ENCODE peak calls at places on chromosomes 7 and 10, in five cellular contexts. B is stomach, M is PC-9, V is fibroblast of lung, U is A549. Z is an unnamed sample.

GRCh38 chr7:64884913-64885370 is 18.1 kb upstream of the ZNF273 start:
- DNase-seq in M (no peak), B (peak), U (no peak), V (no peak), Z (no peak)

GRCh38 chr10:77355844-77356243 is 281.8 kb downstream of the KCNMA1 start:
- DNase-seq in B (no peak), M (no peak), V (peak), U (peak), Z (peak)

GRCh38 chr7:29684787-29685650 is 121.3 kb upstream of the WIPF3 start:
- DNase-seq in B (peak), V (peak), U (peak), M (peak), Z (no peak)

GRCh38 chr10:30831401-30831800 is 200.3 kb downstream of the ZNF438 start:
- DNase-seq in U (no peak), B (no peak), M (no peak), V (no peak), Z (no peak)

GRCh38 chr7:7642081-7642480 is 1.5 kb downstream of the UMAD1 start:
- DNase-seq in U (no peak), M (peak), V (no peak), B (peak), Z (no peak)

GRCh38 chr10:47217123-47217522 is 82.9 kb upstream of the GDF10 start:
- DNase-seq in M (no peak), B (no peak), U (no peak), V (no peak), Z (no peak)

GRCh38 chr7:157568785-157569584 is 232.2 kb downstream of the DNAJB6 start:
- DNase-seq in M (no peak), V (peak), B (peak), U (no peak), Z (no peak)

GRCh38 chr7:14717711-14718304 is 184.7 kb downstream of the DGKB start:
- DNase-seq in V (peak), M (no peak), U (no peak), B (no peak), Z (no peak)

GRCh38 chr7:97772034-97772891 is 40.4 kb downstream of the TAC1 start:
- DNase-seq in U (no peak), M (no peak), B (no peak), V (no peak), Z (no peak)

GRCh38 chr10:121800831-121801230 is 127.0 kb downstream of the ATE1 start:
- DNase-seq in U (no peak), M (no peak), B (no peak), V (no peak), Z (no peak)

GRCh38 chr7:42745357-42746022 is 166.4 kb downstream of the C7orf25 start:
- DNase-seq in B (peak), M (peak), U (peak), V (peak), Z (no peak)

DNA sequence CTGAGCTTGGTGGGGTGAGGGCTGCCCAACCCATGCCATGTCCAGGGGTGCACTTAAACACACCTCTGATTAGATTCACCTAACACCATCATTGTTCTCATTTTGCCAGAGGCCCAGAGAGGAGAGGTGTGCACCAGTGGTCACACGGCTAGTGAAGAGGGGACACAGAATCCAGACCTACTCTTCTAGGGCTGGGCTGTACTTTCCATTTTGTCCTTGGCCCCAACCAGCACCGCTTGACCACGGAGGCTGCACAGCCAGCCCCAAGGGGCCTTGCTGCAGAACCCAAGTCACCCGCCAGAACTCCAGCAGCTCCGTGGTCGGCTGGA is 246 bp upstream of the WDFY4 start:
- DNase-seq in M (no peak), U (no peak), B (no peak), V (no peak), Z (no peak)
- H3K4me3 ChIP-seq in M (no peak), U (no peak), B (peak), V (no peak), Z (no peak)

GRCh38 chr10:4535531-4535930 is 290.5 kb upstream of the AKR1E2 start:
- DNase-seq in V (no peak), M (no peak), B (no peak), U (no peak), Z (no peak)

GRCh38 chr10:4529266-4529665 is 296.7 kb upstream of the AKR1E2 start:
- DNase-seq in M (no peak), V (no peak), U (no peak), B (no peak), Z (no peak)

GRCh38 chr10:4533626-4534025 is 292.4 kb upstream of the AKR1E2 start:
- DNase-seq in B (no peak), M (no peak), U (no peak), V (peak), Z (no peak)

GRCh38 chr10:4532976-4533375 is 293.0 kb upstream of the AKR1E2 start:
- DNase-seq in B (no peak), V (peak), M (no peak), U (no peak), Z (no peak)

DNA sequence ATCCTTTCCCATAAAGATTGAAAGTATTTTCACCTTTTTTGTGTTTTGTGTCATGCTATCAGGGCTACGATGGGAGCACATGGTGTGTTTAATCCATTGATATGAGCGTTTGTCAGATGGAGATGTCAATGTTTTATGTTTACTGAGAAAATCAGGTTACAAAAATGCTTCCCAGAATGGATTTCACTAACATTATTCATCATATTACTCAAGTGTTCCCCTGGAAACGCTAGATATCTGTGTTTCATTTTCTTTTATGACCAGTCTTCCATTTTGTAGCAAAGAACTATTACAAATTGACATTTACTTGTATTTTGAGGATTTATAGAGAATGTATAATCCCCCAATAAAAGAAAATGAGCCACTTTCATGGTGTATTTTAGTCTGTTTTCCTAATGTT is 293.5 kb upstream of the AKR1E2 start:
- DNase-seq in V (peak), B (no peak), M (no peak), U (no peak), Z (no peak)
- TF ChIP-seq CTCF in V (no peak), B (no peak), M (no peak), U (no peak), Z (no peak)

DNA sequence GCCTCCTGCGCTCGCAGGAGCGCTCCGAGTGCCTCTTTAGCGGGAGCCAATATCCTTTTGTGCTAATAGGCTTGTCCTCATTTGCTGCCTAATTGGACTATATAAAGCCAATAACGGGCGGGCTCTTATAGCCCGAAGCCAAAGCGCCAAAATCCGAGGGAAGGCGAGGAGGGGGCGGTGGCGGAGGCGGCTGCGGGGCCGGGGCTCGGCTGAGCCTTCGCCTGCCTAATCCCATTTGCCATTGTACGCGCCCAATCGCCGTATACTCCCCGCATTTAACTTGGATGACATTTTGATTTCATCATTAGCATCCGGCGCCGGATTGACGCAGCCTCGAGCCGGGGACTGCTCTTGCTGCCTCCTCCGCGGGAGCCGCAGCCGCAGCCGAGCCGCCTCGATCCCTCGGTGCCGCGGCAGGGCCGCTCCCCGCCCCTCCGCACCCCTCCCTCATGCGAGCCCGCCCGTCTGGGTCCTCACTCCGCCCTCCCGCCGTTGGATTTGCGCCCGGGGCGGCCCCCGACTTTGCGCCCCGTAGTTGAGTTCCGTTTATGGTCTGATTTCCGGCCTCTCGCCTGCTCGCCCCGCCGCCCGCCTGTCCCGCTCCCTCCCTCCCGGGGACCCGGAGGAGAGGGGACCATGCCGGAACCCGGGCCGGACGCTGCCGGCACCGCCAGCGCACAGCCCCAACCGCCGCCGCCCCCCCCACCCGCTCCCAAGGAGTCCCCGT is at the start of gene HMX3:
- DNase-seq in U (peak), M (no peak), V (peak), B (no peak), Z (no peak)
- H3K4me3 ChIP-seq in U (peak), M (no peak), V (no peak), B (peak), Z (no peak)

DNA sequence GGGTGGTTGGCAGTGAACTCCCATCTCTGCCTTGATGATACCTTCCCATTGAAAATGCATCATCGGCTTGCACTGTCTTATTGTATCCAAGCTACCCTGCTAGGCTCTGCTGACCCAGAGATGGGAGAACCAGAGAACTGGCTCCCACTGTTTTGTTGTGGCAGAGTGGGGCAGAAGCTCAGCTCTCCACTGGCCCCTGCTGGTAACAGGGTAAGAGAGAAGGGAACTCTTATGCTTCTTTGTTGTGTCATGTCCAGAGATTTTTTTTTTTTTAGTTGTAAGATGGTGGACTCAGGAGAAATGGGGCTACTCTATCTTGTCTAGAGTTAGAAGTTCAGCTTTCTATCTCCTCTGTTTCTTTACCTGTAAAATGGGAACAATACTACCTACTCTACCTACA is 100.5 kb upstream of the SDK1 start:
- DNase-seq in M (no peak), B (peak), U (peak), V (peak), Z (no peak)
- TF ChIP-seq CTCF in M (peak), B (no peak), U (peak), V (peak), Z (peak)

GRCh38 chr7:36372156-36372555 is 17.5 kb upstream of the ANLN start:
- DNase-seq in U (no peak), M (peak), V (no peak), B (no peak), Z (no peak)
- H3K4me3 ChIP-seq in U (no peak), M (no peak), V (no peak), B (no peak), Z (no peak)

GRCh38 chr10:69007260-69007659 is 18.7 kb downstream of the KIFBP start:
- DNase-seq in U (no peak), M (no peak), V (no peak), B (no peak), Z (no peak)
- TF ChIP-seq CTCF in U (no peak), M (no peak), V (no peak), B (no peak), Z (no peak)

DNA sequence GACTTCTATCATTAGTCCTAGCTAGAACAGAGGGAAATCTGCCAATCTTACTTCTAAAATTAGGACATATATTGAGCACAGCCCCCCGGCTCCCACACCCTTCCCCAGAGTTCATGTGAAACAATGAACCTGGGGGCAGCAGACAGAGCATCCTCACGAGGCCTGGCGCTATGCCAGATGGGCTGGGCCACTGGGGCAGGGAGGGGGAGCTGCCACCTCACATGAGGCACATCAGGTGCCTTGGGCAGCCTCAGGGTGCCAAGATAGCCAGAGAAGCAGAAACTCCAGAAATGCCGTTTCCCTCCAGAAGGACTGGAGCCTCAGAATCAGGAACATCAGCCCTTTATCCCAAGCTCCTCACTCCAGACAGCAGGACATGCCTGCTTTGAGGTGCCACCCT is 92.8 kb upstream of the LANCL2 start:
- DNase-seq in M (no peak), U (no peak), V (no peak), B (no peak), Z (no peak)
- H3K4me3 ChIP-seq in M (no peak), U (no peak), V (no peak), B (no peak), Z (no peak)

GRCh38 chr10:31926765-31927596 is 1.6 kb downstream of the ARHGAP12 start:
- DNase-seq in M (no peak), B (no peak), U (no peak), V (no peak), Z (no peak)

GRCh38 chr10:31929260-31929985 is 792 bp upstream of the ARHGAP12 start:
- DNase-seq in U (peak), B (peak), V (peak), M (peak), Z (no peak)

GRCh38 chr10:31928531-31929259 is at the start of gene ARHGAP12:
- DNase-seq in B (peak), V (peak), M (peak), U (peak), Z (no peak)

GRCh38 chr10:31926154-31926553 is 2.5 kb downstream of the ARHGAP12 start:
- DNase-seq in M (no peak), V (no peak), B (no peak), U (no peak), Z (no peak)

GRCh38 chr10:31927597-31928530 is 767 bp downstream of the ARHGAP12 start:
- DNase-seq in M (peak), V (peak), B (peak), U (peak), Z (no peak)
- TF ChIP-seq CTCF in M (no peak), V (peak), B (no peak), U (peak), Z (peak)

GRCh38 chr10:126165865-126166264 is 222.4 kb downstream of the ADAM12 start:
- DNase-seq in U (no peak), V (no peak), M (no peak), B (no peak), Z (no peak)

GRCh38 chr10:126170367-126170766 is 217.9 kb downstream of the ADAM12 start:
- DNase-seq in V (no peak), B (no peak), U (no peak), M (no peak), Z (no peak)

GRCh38 chr10:126169899-126170298 is 218.4 kb downstream of the ADAM12 start:
- DNase-seq in V (no peak), B (no peak), M (no peak), U (no peak), Z (no peak)

GRCh38 chr10:126171555-126171954 is 216.7 kb downstream of the ADAM12 start:
- DNase-seq in M (no peak), V (peak), U (no peak), B (no peak), Z (peak)

DNA sequence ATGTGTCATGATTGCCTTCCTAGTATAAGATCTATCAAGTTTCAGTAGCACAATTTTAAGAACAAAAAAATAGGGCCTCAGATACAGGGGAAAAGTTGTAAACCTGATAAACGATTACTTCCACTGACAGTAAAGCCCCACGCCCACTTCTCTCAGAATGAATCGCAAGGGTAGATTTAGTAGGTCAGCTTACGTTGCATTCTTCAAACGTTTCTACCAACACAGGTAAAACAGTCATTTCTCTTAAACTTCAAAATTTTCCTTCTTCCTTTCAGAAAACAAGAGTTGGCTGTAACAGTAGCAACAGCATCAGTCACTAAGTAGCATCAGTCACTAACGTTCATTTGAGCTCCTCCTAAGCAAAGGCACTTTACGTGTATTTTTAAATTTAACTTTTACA is 221.5 kb downstream of the ADAM12 start:
- DNase-seq in U (no peak), M (no peak), B (no peak), V (no peak), Z (no peak)
- H3K4me3 ChIP-seq in U (no peak), M (no peak), B (no peak), V (no peak), Z (no peak)

Z was measured in HFF-Myc.